ENCODE peak calls at places on chromosomes 2 and 18, in five cellular contexts. I is substantia nigra; Z is stimulated activated CD8-positive, alpha-beta memory T cell treated with anti-CD3 and anti-CD28 coated beads, Interleukin-7, amount 100 ng/mL, for 1 hour; O is D341Med; Y is EL. U is an unnamed sample.
A peak's percentile ranks its signal among the peaks of the same experiment; 100 is the strongest.

GRCh38 chr18:12750076-12750707 is 47.4 kb downstream of the PSMG2 start:
- DNase-seq in Z (no peak), O (no peak), Y (peak; percentile 62), I (no peak), U (no peak)

GRCh38 chr2:45406626-45407025 is 204.4 kb downstream of the SRBD1 start:
- DNase-seq in Z (no peak), Y (no peak), O (no peak), I (no peak), U (no peak)

GRCh38 chr2:182933629-182934028 is 67.2 kb upstream of the FRZB start:
- DNase-seq in Z (no peak), Y (no peak), O (no peak), I (no peak), U (no peak)

GRCh38 chr2:121454549-121455090 is 76.1 kb upstream of the RNU4ATAC start:
- DNase-seq in Z (no peak), O (no peak), Y (no peak), I (no peak), U (no peak)

GRCh38 chr2:203758841-203759691 is 52.6 kb downstream of the CD28 start:
- DNase-seq in O (no peak), Y (peak; percentile 88), Z (no peak), I (no peak), U (no peak)

GRCh38 chr18:76923485-76924085 is 101.2 kb downstream of the ZNF236 start:
- DNase-seq in I (no peak), Y (peak; percentile 23), O (peak; percentile 66), Z (no peak), U (no peak)

GRCh38 chr2:182890773-182891381 is 24.4 kb upstream of the FRZB start:
- DNase-seq in Z (no peak), O (no peak), Y (no peak), I (no peak), U (no peak)

GRCh38 chr18:9106094-9106493 is 3.6 kb downstream of the NDUFV2 start:
- DNase-seq in O (no peak), Y (no peak), Z (no peak), I (no peak), U (no peak)

GRCh38 chr18:58580623-58581022 is 48.3 kb downstream of the ALPK2 start:
- DNase-seq in I (no peak), Z (no peak), O (no peak), Y (peak; percentile 80), U (no peak)

GRCh38 chr2:40723194-40723593 is 271.3 kb upstream of the SLC8A1 start:
- DNase-seq in I (no peak), O (no peak), Y (no peak), Z (no peak), U (no peak)

GRCh38 chr2:239465017-239466001 is 64.5 kb upstream of the HDAC4 start:
- DNase-seq in Y (no peak), O (no peak), I (peak; percentile 66), Z (no peak), U (peak; percentile 73)

GRCh38 chr18:24964213-24964612 is 387.8 kb downstream of the ZNF521 start:
- DNase-seq in Y (no peak), O (no peak), Z (no peak), I (no peak), U (no peak)

GRCh38 chr2:174336403-174337336 is 1.9 kb downstream of the SP9 start:
- DNase-seq in O (peak; percentile 80), Y (peak; percentile 65), Z (no peak), I (no peak), U (no peak)

GRCh38 chr2:129192841-129193253 is 786.6 kb upstream of the RAB6C start:
- DNase-seq in Y (no peak), Z (no peak), I (no peak), O (no peak), U (no peak)

GRCh38 chr2:36567711-36568408 is 30.1 kb downstream of the FEZ2 start:
- DNase-seq in O (no peak), I (no peak), Y (no peak), Z (no peak), U (no peak)

GRCh38 chr18:7272268-7273049 is 41.6 kb downstream of the LRRC30 start:
- DNase-seq in Y (peak; percentile 63), Z (no peak), I (peak; percentile 2), O (peak; percentile 75), U (peak; percentile 36)

GRCh38 chr2:158197940-158198339 is 96.3 kb downstream of the UPP2 start:
- DNase-seq in Y (no peak), O (no peak), I (no peak), Z (no peak), U (no peak)

GRCh38 chr2:10452334-10452733 is 4.2 kb upstream of the ODC1 start:
- DNase-seq in O (no peak), Z (no peak), I (no peak), Y (peak; percentile 92), U (no peak)

GRCh38 chr18:6757966-6758365 is 28.4 kb downstream of the ARHGAP28 start:
- DNase-seq in O (no peak), I (no peak), Y (peak; percentile 78), Z (no peak), U (no peak)

GRCh38 chr2:215626812-215627281 is 191.0 kb upstream of the FN1 start:
- DNase-seq in Y (peak; percentile 59), Z (no peak), I (no peak), O (no peak), U (no peak)